ENCODE peak calls at places on chromosome 20, in five cellular contexts. N is suprapubic skin, T is GM12892, H is GM12891, G is prostate gland. O is an unnamed sample.

GRCh38 chr20:5095931-5096330 is 23.8 kb downstream of the PCNA start:
- DNase-seq in N (no peak), G (no peak), T (no peak), H (no peak), O (peak)

GRCh38 chr20:22473293-22473692 is 111.1 kb downstream of the FOXA2 start:
- DNase-seq in N (no peak), G (no peak), H (no peak), T (no peak), O (no peak)

GRCh38 chr20:63974402-63975200 is 4.8 kb downstream of the SAMD10 start:
- DNase-seq in T (peak), G (peak), H (no peak), N (peak), O (no peak)

GRCh38 chr20:58102744-58103516 is 125.5 kb downstream of the ANKRD60 start:
- DNase-seq in T (no peak), G (no peak), H (no peak), N (no peak), O (no peak)

GRCh38 chr20:16615199-16615598 is 42.0 kb upstream of the KIF16B start:
- DNase-seq in H (no peak), G (no peak), N (no peak), T (no peak), O (no peak)

GRCh38 chr20:23047738-23048214 is 1.7 kb downstream of the THBD start:
- DNase-seq in H (no peak), T (no peak), G (no peak), N (no peak), O (peak)

GRCh38 chr20:46993465-46994095 is 98.9 kb downstream of the EYA2 start:
- DNase-seq in N (no peak), H (no peak), T (no peak), G (no peak), O (no peak)

GRCh38 chr20:57769756-57770155 is 59.9 kb upstream of the PMEPA1 start:
- DNase-seq in T (no peak), H (no peak), N (peak), G (no peak), O (no peak)

GRCh38 chr20:6886065-6886729 is 118.7 kb downstream of the BMP2 start:
- DNase-seq in T (no peak), H (no peak), N (no peak), G (no peak), O (no peak)

GRCh38 chr20:38764563-38765355 is 16.5 kb downstream of the ACTR5 start:
- DNase-seq in T (no peak), N (no peak), H (no peak), G (no peak), O (no peak)

GRCh38 chr20:5918856-5919633 is 31.3 kb downstream of the TRMT6 start:
- DNase-seq in G (no peak), T (no peak), H (no peak), N (no peak), O (no peak)

GRCh38 chr20:17499041-17499440 is 32.1 kb downstream of the BFSP1 start:
- DNase-seq in G (no peak), N (no peak), H (no peak), T (no peak), O (no peak)

GRCh38 chr20:48718914-48719578 is 108.8 kb downstream of the PREX1 start:
- DNase-seq in H (no peak), T (no peak), G (no peak), N (no peak), O (peak)

GRCh38 chr20:41182296-41183212 is 45.2 kb downstream of the PLCG1 start:
- DNase-seq in G (no peak), N (no peak), T (no peak), H (no peak), O (no peak)

GRCh38 chr20:59752101-59752586 is 147.8 kb downstream of the PHACTR3 start:
- DNase-seq in N (no peak), H (peak), G (no peak), T (peak), O (no peak)

GRCh38 chr20:49452011-49452482 is 30.4 kb downstream of the KCNB1 start:
- DNase-seq in T (no peak), H (no peak), G (no peak), N (no peak), O (no peak)

GRCh38 chr20:2899243-2899642 is 26.0 kb downstream of the PTPRA start:
- DNase-seq in N (no peak), H (no peak), G (no peak), T (no peak), O (no peak)

GRCh38 chr20:63969851-63970713 is at the start of gene ZNF512B:
- DNase-seq in N (peak), T (peak), H (peak), G (peak), O (peak)

GRCh38 chr20:17790308-17790707 is 90.5 kb downstream of the BANF2 start:
- DNase-seq in G (no peak), N (no peak), H (no peak), T (no peak), O (no peak)

GRCh38 chr20:4645621-4646020 is 76.1 kb upstream of the PRND start:
- DNase-seq in T (no peak), H (no peak), G (no peak), N (no peak), O (no peak)

GRCh38 chr20:19083136-19083621 is 129.3 kb upstream of the SLC24A3 start:
- DNase-seq in T (no peak), G (no peak), H (no peak), N (no peak), O (no peak)

GRCh38 chr20:49887251-49887827 is 28.0 kb downstream of the SPATA2 start:
- DNase-seq in G (no peak), T (no peak), H (no peak), N (no peak), O (no peak)

GRCh38 chr20:59151391-59151790 is 12.2 kb upstream of the ZNF831 start:
- DNase-seq in H (no peak), T (no peak), G (peak), N (no peak), O (no peak)

GRCh38 chr20:11204926-11205768 is 531.3 kb upstream of the JAG1 start:
- DNase-seq in N (no peak), G (peak), H (no peak), T (no peak), O (peak)

GRCh38 chr20:11248691-11249178 is 574.9 kb upstream of the JAG1 start:
- DNase-seq in T (no peak), H (no peak), N (no peak), G (no peak), O (no peak)

GRCh38 chr20:2690718-2691117 is 1.9 kb upstream of the EBF4 start:
- DNase-seq in H (no peak), N (peak), T (no peak), G (no peak), O (no peak)

GRCh38 chr20:55935448-55936221 is 69.7 kb downstream of the CBLN4 start:
- DNase-seq in N (no peak), G (no peak), T (no peak), H (no peak), O (no peak)

GRCh38 chr20:17725094-17725835 is 25.5 kb downstream of the BANF2 start:
- DNase-seq in G (no peak), H (no peak), N (no peak), T (no peak), O (peak)

GRCh38 chr20:22180244-22180643 is 404.1 kb downstream of the FOXA2 start:
- DNase-seq in N (no peak), H (no peak), T (no peak), G (no peak), O (no peak)

GRCh38 chr20:25496165-25496967 is 88.9 kb downstream of the GINS1 start:
- DNase-seq in G (no peak), N (no peak), T (no peak), H (no peak), O (peak)

GRCh38 chr20:59413326-59413865 is 113.0 kb downstream of the EDN3 start:
- DNase-seq in G (no peak), T (no peak), N (no peak), H (no peak), O (no peak)

GRCh38 chr20:63703976-63704748 is 3.6 kb downstream of the ARFRP1 start:
- DNase-seq in H (no peak), G (no peak), N (peak), T (no peak), O (no peak)

GRCh38 chr20:39067526-39068216 is 105.5 kb downstream of the DHX35 start:
- DNase-seq in N (no peak), T (no peak), G (no peak), H (no peak), O (no peak)

GRCh38 chr20:32447136-32448027 is 89.3 kb downstream of the ASXL1 start:
- DNase-seq in T (no peak), G (no peak), H (no peak), N (peak), O (no peak)

GRCh38 chr20:54061106-54061881 is 9.1 kb downstream of the BCAS1 start:
- DNase-seq in N (no peak), G (no peak), T (no peak), H (no peak), O (no peak)

GRCh38 chr20:40711078-40711477 is 22.0 kb upstream of the MAFB start:
- DNase-seq in H (no peak), G (no peak), T (no peak), N (no peak), O (peak)

GRCh38 chr20:54138427-54138826 is 35.4 kb downstream of the CYP24A1 start:
- DNase-seq in G (no peak), N (no peak), H (no peak), T (no peak), O (no peak)

GRCh38 chr20:48189177-48189576 is 403.9 kb upstream of the SULF2 start:
- DNase-seq in G (peak), T (no peak), N (no peak), H (no peak), O (no peak)

GRCh38 chr20:53609501-53610445 is 16.1 kb upstream of the ZNF217 start:
- DNase-seq in T (no peak), N (peak), G (no peak), H (no peak), O (peak)

GRCh38 chr20:35307666-35308653 is 15.7 kb upstream of the FAM83C start:
- DNase-seq in N (no peak), T (no peak), G (peak), H (no peak), O (peak)
- TF ChIP-seq POLR2AphosphoS5 in N (peak), T (no peak), G (peak), H (no peak), O (no peak)

DNA sequence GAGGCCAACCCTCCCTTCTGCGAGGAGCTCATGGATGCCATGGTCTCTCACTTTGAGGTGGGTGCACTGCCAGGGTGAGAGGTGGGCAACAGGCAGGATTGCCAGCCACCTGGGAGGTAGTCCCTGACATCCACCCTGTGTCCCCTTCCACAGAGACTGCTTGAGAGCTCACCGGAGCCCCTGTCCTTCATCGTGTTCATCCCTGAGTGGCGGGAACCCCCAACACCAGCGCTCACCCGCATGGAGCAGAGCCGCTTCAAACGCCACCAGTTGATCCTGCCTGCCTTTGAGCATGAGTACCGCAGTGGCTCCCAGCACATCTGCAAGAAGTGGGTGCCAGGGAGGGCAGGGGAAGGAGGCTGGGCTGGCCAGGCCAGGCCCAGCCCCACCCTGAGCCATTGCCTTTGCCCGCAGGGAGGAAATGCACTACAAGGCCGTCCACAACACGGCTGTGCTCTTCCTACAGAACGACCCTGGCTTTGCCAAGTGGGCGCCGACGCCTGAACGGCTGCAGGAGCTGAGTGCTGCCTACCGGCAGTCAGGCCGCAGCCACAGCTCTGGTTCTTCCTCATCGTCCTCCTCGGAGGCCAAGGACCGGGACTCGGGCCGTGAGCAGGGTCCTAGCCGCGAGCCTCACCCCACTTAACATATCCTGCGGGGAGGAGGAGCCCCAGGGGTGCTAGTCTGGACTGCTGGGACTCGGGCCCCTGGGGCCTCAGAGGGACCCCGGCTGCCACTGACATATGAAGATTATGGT is 12.8 kb downstream of the PCIF1 start:
- DNase-seq in H (no peak), G (no peak), N (peak), T (no peak), O (no peak)
- TF ChIP-seq POLR2AphosphoS5 in H (peak), G (no peak), N (no peak), T (peak), O (no peak)

GRCh38 chr20:62523473-62524203 is 47.8 kb upstream of the GATA5 start:
- DNase-seq in T (no peak), G (no peak), N (no peak), H (no peak), O (no peak)
- TF ChIP-seq POLR2AphosphoS5 in T (no peak), G (no peak), N (no peak), H (no peak), O (no peak)

GRCh38 chr20:43941476-43942212 is 27.0 kb downstream of the TOX2 start:
- DNase-seq in N (no peak), G (no peak), T (no peak), H (no peak), O (no peak)
- TF ChIP-seq POLR2AphosphoS5 in N (no peak), G (no peak), T (no peak), H (no peak), O (peak)